ENCODE peak calls at places on chromosome 5, in nine cellular contexts. K, D, U, O, J, P, Y, Q and N are unnamed samples.

GRCh38 chr5:138603521-138603920 is 28.3 kb upstream of the HSPA9 start:
- DNase-seq in K (no peak), D (no peak), U (peak), O (no peak), J (peak), P (no peak), Y (no peak), Q (no peak), N (no peak)

GRCh38 chr5:26329562-26330189 is 708.7 kb downstream of the CDH9 start:
- DNase-seq in K (peak), D (no peak), U (no peak), O (no peak), J (no peak), P (no peak), Y (no peak), Q (no peak), N (peak)

GRCh38 chr5:41408676-41409443 is 101.5 kb downstream of the PLCXD3 start:
- DNase-seq in K (no peak), D (no peak), U (peak), O (no peak), J (no peak), P (no peak), Y (no peak), Q (no peak), N (no peak)

GRCh38 chr5:27242258-27242626 is 203.9 kb upstream of the CDH9 start:
- DNase-seq in K (no peak), D (no peak), U (no peak), O (no peak), J (no peak), P (no peak), Y (no peak), Q (no peak), N (no peak)

GRCh38 chr5:75277463-75277862 is 40.8 kb upstream of the ANKRD31 start:
- DNase-seq in K (no peak), D (no peak), U (no peak), O (no peak), J (no peak), P (no peak), Y (no peak), Q (peak), N (peak)

GRCh38 chr5:73485715-73486114 is 12.5 kb upstream of the BTF3 start:
- DNase-seq in K (no peak), D (no peak), U (peak), O (no peak), J (no peak), P (no peak), Y (no peak), Q (no peak), N (no peak)

GRCh38 chr5:154477382-154478223 is 424 bp downstream of the HAND1 start:
- DNase-seq in K (no peak), D (no peak), U (peak), O (no peak), J (peak), P (no peak), Y (no peak), Q (no peak), N (peak)

GRCh38 chr5:163352531-163352930 is 84.9 kb upstream of the CCNG1 start:
- DNase-seq in K (no peak), D (no peak), U (no peak), O (no peak), J (no peak), P (no peak), Y (no peak), Q (no peak), N (no peak)

GRCh38 chr5:9233712-9234111 is 312.2 kb downstream of the SEMA5A start:
- DNase-seq in K (no peak), D (no peak), U (peak), O (no peak), J (no peak), P (no peak), Y (no peak), Q (no peak), N (no peak)

GRCh38 chr5:89327621-89328020 is 444.6 kb upstream of the MEF2C start:
- DNase-seq in K (no peak), D (no peak), U (no peak), O (no peak), J (no peak), P (no peak), Y (no peak), Q (no peak), N (no peak)

GRCh38 chr5:145680169-145680568 is 155.0 kb downstream of the PRELID2 start:
- DNase-seq in K (no peak), D (no peak), U (no peak), O (no peak), J (no peak), P (no peak), Y (no peak), Q (no peak), N (peak)

GRCh38 chr5:112685929-112686328 is 51.8 kb upstream of the APC start:
- DNase-seq in K (no peak), D (no peak), U (peak), O (no peak), J (no peak), P (no peak), Y (no peak), Q (no peak), N (peak)

GRCh38 chr5:139709587-139710369 is 61.6 kb downstream of the CXXC5 start:
- DNase-seq in K (no peak), D (peak), U (no peak), O (peak), J (peak), P (no peak), Y (no peak), Q (no peak), N (no peak)

GRCh38 chr5:71589903-71590302 is 2.8 kb downstream of the MCCC2 start:
- DNase-seq in K (no peak), D (no peak), U (no peak), O (no peak), J (peak), P (no peak), Y (no peak), Q (no peak), N (no peak)

GRCh38 chr5:72065751-72066255 is 41.5 kb upstream of the MAP1B start:
- DNase-seq in K (no peak), D (no peak), U (peak), O (no peak), J (no peak), P (no peak), Y (no peak), Q (peak), N (no peak)

GRCh38 chr5:60274704-60275103 is 381.2 kb upstream of the PDE4D start:
- DNase-seq in K (no peak), D (no peak), U (no peak), O (no peak), J (no peak), P (no peak), Y (no peak), Q (no peak), N (no peak)

GRCh38 chr5:98398465-98398864 is 375.0 kb upstream of the RGMB start:
- DNase-seq in K (peak), D (peak), U (no peak), O (no peak), J (no peak), P (no peak), Y (no peak), Q (no peak), N (no peak)

GRCh38 chr5:58248221-58248620 is 211.7 kb downstream of the PLK2 start:
- DNase-seq in K (no peak), D (no peak), U (no peak), O (no peak), J (no peak), P (no peak), Y (no peak), Q (no peak), N (no peak)

GRCh38 chr5:84191296-84191695 is 193.4 kb downstream of the EDIL3 start:
- DNase-seq in K (no peak), D (no peak), U (peak), O (no peak), J (no peak), P (no peak), Y (no peak), Q (no peak), N (no peak)

GRCh38 chr5:39570418-39571027 is 145.7 kb upstream of the DAB2 start:
- DNase-seq in K (peak), D (no peak), U (peak), O (peak), J (no peak), P (no peak), Y (no peak), Q (no peak), N (peak)

GRCh38 chr5:147893820-147894219 is 12.5 kb downstream of the C5orf46 start:
- DNase-seq in K (no peak), D (no peak), U (peak), O (no peak), J (no peak), P (no peak), Y (no peak), Q (no peak), N (peak)

GRCh38 chr5:115068239-115069086 is 101.2 kb downstream of the TRIM36 start:
- DNase-seq in K (no peak), D (no peak), U (peak), O (no peak), J (peak), P (no peak), Y (peak), Q (peak), N (peak)

GRCh38 chr5:105259581-105260217 is 1697.1 kb upstream of the NUDT12 start:
- DNase-seq in K (no peak), D (no peak), U (no peak), O (no peak), J (no peak), P (no peak), Y (no peak), Q (no peak), N (peak)

GRCh38 chr5:99815-100214 is 7.8 kb downstream of the PLEKHG4B start:
- DNase-seq in K (no peak), D (no peak), U (no peak), O (no peak), J (no peak), P (no peak), Y (no peak), Q (peak), N (no peak)

GRCh38 chr5:78467744-78468357 is 107.4 kb downstream of the SCAMP1 start:
- DNase-seq in K (peak), D (no peak), U (peak), O (peak), J (peak), P (peak), Y (no peak), Q (peak), N (no peak)

GRCh38 chr5:14296533-14297331 is 153.6 kb downstream of the TRIO start:
- DNase-seq in K (peak), D (no peak), U (peak), O (no peak), J (no peak), P (no peak), Y (no peak), Q (peak), N (no peak)

GRCh38 chr5:146965781-146966659 is 87.5 kb upstream of the PPP2R2B start:
- DNase-seq in K (peak), D (peak), U (peak), O (peak), J (peak), P (peak), Y (peak), Q (peak), N (peak)

GRCh38 chr5:102853680-102854079 is 98.6 kb downstream of the PAM start:
- DNase-seq in K (no peak), D (no peak), U (peak), O (no peak), J (no peak), P (peak), Y (no peak), Q (no peak), N (no peak)

GRCh38 chr5:67267522-67268232 is 71.1 kb upstream of the CD180 start:
- DNase-seq in K (no peak), D (peak), U (no peak), O (no peak), J (no peak), P (no peak), Y (no peak), Q (no peak), N (no peak)

GRCh38 chr5:61673007-61673735 is 341.1 kb downstream of the ZSWIM6 start:
- DNase-seq in K (no peak), D (no peak), U (peak), O (no peak), J (no peak), P (peak), Y (no peak), Q (no peak), N (no peak)

GRCh38 chr5:125266106-125266505 is 519.7 kb upstream of the ZNF608 start:
- DNase-seq in K (no peak), D (no peak), U (no peak), O (no peak), J (no peak), P (no peak), Y (no peak), Q (no peak), N (no peak)

GRCh38 chr5:72646467-72646866 is 139.3 kb upstream of the ZNF366 start:
- DNase-seq in K (no peak), D (no peak), U (no peak), O (no peak), J (no peak), P (no peak), Y (no peak), Q (no peak), N (no peak)

GRCh38 chr5:109453251-109453650 is 43.5 kb upstream of the PJA2 start:
- DNase-seq in K (no peak), D (no peak), U (peak), O (no peak), J (no peak), P (no peak), Y (no peak), Q (no peak), N (no peak)

GRCh38 chr5:59799668-59800374 is 93.7 kb downstream of the PDE4D start:
- DNase-seq in K (peak), D (no peak), U (no peak), O (peak), J (no peak), P (no peak), Y (no peak), Q (peak), N (peak)

GRCh38 chr5:96149546-96149945 is 187.9 kb upstream of the ELL2 start:
- DNase-seq in K (no peak), D (no peak), U (peak), O (no peak), J (no peak), P (peak), Y (no peak), Q (no peak), N (peak)

GRCh38 chr5:82418608-82418950 is 140.4 kb upstream of the RPS23 start:
- DNase-seq in K (no peak), D (no peak), U (peak), O (no peak), J (no peak), P (no peak), Y (no peak), Q (no peak), N (no peak)